ENCODE peak calls at places on chromosomes 11 and 22, in four cellular contexts. P, W, Z and A are unnamed samples.

GRCh38 chr11:12664410-12664809 is 9.8 kb upstream of the TEAD1 start:
- DNase-seq in P (no peak), W (no peak), Z (no peak), A (no peak)

GRCh38 chr11:123561046-123561781 is 93.2 kb downstream of the SCN3B start:
- DNase-seq in P (peak), W (no peak), Z (no peak), A (peak)

GRCh38 chr11:69523453-69523852 is 42.0 kb downstream of the LINC01488 start:
- DNase-seq in P (no peak), W (no peak), Z (no peak), A (no peak)

GRCh38 chr22:44645083-44645482 is 56.9 kb upstream of the PRR5 start:
- DNase-seq in P (no peak), W (no peak), Z (no peak), A (no peak)

GRCh38 chr11:12263141-12263693 is 114.2 kb upstream of the PARVA start:
- DNase-seq in P (no peak), W (no peak), Z (no peak), A (no peak)

GRCh38 chr11:34181254-34181653 is 75.8 kb downstream of the NAT10 start:
- DNase-seq in P (no peak), W (no peak), Z (no peak), A (no peak)

GRCh38 chr22:36010090-36010489 is 18.5 kb downstream of the RBFOX2 start:
- DNase-seq in P (no peak), W (no peak), Z (no peak), A (no peak)

GRCh38 chr11:68065841-68066240 is 27.0 kb downstream of the TCIRG1 start:
- DNase-seq in P (no peak), W (no peak), Z (no peak), A (no peak)

GRCh38 chr11:129861702-129862107 is 33.7 kb downstream of the NFRKB start:
- DNase-seq in P (peak), W (no peak), Z (no peak), A (peak)

GRCh38 chr11:35166369-35167360 is 27.7 kb downstream of the CD44 start:
- DNase-seq in P (peak), W (peak), Z (no peak), A (peak)

GRCh38 chr11:17724020-17724908 is 4.9 kb downstream of the MYOD1 start:
- DNase-seq in P (no peak), W (no peak), Z (no peak), A (no peak)

GRCh38 chr11:17720796-17721171 is 1.4 kb downstream of the MYOD1 start:
- DNase-seq in P (no peak), W (no peak), Z (no peak), A (no peak)

GRCh38 chr11:17719940-17720795 is 797 bp downstream of the MYOD1 start:
- DNase-seq in P (peak), W (no peak), Z (no peak), A (no peak)

GRCh38 chr11:17721242-17721999 is 2.0 kb downstream of the MYOD1 start:
- DNase-seq in P (no peak), W (no peak), Z (no peak), A (no peak)

DNA sequence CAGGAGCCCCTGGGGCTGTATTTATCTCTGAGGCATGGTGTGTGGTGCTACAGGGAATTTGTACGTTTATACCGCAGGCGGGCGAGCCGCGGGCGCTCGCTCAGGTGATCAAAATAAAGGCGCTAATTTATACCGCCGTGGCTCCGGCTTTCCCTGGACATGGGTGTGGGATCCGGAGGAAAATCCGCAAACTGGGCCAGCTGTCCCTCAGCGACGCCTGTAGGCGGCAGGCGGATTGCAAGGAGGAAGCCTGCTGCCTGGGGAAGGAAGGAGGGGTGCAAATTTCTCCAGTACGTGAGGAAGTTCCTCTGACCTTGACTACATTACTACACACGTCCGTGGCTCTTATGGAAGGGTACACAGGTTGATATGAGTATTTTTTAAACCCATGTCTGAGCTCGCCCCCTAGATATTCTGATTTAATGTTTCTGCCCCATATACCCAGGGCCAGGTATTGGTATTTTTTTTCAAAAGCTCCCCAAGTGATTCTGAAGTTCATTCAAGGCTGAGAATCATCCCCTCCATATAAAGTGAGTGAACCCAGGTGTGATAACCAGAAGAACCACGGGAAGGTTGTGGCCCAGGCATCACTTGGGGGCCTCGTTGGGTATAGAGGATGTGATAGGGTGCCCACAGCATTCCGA is 2.8 kb downstream of the MYOD1 start:
- DNase-seq in P (peak), W (no peak), Z (no peak), A (peak)
- TF ChIP-seq CTCF in P (peak), W (no peak), Z (no peak), A (peak)

DNA sequence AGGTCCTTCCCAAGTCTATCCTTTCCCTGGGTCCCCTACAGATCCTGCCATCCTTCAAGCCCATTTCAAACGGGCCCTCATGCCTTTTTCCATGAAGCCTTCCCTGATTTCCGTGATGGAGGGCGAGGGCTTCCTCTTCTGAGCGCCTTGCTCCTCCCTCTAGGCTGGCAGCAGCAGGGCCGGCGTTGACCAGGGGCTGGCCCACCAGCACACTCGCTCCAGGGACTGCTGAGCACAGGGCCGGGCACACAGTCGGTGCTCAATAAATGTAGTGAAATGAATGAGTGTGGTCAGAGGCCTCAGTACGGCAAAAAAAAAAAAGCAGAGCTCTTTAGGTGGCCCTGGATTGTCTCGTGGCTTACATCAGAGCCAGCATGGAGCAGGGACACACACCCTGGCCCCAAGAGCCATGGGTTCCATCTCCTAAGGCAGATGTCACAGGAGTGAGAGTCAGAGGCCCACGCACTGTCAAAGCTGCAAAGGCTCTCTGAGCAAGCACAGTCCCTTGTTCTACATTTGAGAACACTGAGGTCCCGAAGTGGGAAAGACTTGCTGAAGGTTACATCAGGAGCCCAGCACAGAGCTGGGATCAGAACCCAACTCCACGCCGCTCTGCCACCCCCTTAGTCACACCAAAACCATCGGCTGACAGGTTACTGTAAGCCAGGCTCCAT is 3.1 kb downstream of the IL2RB start:
- DNase-seq in P (no peak), W (no peak), Z (no peak), A (no peak)
- H3K4me3 ChIP-seq in P (no peak), W (no peak), Z (no peak), A (no peak)

DNA sequence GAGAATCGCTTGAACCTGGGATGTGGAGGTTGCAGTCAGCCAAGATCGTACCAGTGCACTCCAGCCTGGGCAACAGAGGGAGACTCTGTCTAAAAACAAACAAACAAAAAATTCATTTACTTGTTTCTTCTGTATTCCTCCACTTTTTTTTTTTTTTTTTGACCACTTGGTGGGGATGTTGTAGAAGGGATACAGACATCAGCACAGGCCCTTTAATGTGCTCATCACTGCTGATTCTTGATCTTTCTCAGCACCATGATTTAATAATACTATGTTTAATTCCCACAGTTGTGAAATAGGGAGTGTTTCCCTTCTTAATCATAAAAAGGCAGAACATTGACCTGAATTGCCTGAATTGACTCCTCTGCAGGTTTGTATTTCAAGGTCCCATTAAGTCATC is 4.5 kb downstream of the TTC9C start:
- DNase-seq in P (peak), W (no peak), Z (no peak), A (peak)
- TF ChIP-seq CTCF in P (no peak), W (no peak), Z (no peak), A (peak)

GRCh38 chr11:64566042-64566914 is 24.7 kb upstream of the SLC22A12 start:
- DNase-seq in P (peak), W (peak), Z (no peak), A (peak)
- H3K4me3 ChIP-seq in P (no peak), W (no peak), Z (no peak), A (no peak)

DNA sequence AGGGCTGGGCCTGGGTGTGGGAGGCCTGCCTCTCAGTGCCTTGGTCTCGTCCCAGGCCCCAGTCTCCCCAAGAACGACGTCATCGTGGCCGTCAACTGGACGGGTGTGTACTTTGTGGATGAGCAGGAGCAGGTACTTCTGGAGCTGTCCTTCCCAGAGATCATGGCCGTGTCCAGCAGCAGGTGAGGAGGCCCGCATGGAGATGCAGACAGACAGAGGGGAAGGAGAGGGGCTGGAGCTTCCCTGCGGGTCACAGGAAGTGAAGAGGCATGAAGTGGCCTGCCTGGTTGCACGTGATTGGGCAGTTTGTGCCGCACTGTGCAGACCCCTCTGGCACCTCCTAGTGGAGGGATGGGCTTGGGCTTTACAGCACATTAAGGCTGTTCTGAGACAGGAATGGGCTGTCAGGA is 70.4 kb downstream of the MYO7A start:
- DNase-seq in P (peak), W (peak), Z (no peak), A (no peak)
- TF ChIP-seq CTCF in P (peak), W (no peak), Z (no peak), A (peak)

DNA sequence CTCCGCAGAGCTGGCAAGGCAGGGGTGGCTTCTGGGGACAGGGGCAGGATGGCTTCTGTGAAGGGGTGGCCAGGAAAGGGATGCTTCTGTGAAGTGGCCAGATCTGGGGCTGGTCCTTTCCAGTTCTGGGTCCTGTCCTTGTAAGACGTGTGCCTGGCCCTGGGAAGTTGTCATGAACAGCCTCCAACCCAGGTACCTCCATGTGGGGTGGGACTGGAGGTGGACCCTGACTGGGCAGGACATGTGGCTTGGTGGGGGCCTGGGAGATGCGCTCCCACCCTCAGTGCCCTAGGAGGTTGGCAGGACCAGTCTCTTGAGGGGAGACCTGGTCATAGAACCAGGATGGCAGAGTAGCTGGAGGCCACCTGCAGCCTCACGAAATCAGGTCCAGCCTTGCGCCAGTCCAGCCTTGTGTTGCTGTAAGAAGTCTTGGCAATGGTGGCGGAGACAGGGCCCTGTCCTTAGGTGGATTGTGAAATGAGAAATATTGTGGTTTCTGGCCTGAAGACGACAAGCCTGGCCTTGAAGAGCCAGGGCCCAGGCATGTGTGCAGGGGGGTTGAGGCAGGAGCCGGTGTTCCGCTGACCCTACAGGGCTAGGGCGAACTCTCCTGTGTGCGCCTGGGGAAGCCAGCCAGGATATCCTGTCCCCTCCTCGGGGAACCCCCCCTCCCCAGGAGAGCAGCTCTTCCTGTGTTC is 2.6 kb downstream of the KCNQ1 start:
- DNase-seq in P (no peak), W (no peak), Z (no peak), A (no peak)
- H3K4me3 ChIP-seq in P (no peak), W (no peak), Z (no peak), A (no peak)

GRCh38 chr11:116927163-116927772 is 89.8 kb upstream of the APOA1 start:
- DNase-seq in P (no peak), W (no peak), Z (no peak), A (no peak)
- TF ChIP-seq CTCF in P (peak), W (peak), Z (no peak), A (peak)